ENCODE peak calls at places on chromosomes 1 and 21, in ten cellular contexts. J, W, A, Z, K, Q, O, M, G and F are unnamed samples.
A peak's percentile ranks its signal among the peaks of the same experiment; 100 is the strongest.

GRCh38 chr1:62198781-62199125 is 4.1 kb downstream of the L1TD1 start:
- DNase-seq in A (peak; percentile 41), Q (no peak), M (no peak), K (no peak), Z (peak; percentile 43), G (no peak), O (no peak), W (no peak), J (peak; percentile 20), F (no peak)

GRCh38 chr1:21661886-21662285 is 7.3 kb downstream of the RAP1GAP start:
- DNase-seq in Z (no peak), J (no peak), A (no peak), O (no peak), G (no peak), Q (no peak), W (no peak), M (peak; percentile 16), K (no peak), F (no peak)

GRCh38 chr21:10272216-10272615 is 249.2 kb upstream of the TPTE start:
- DNase-seq in G (no peak), Z (peak; percentile 2), A (peak; percentile 5), W (no peak), J (peak; percentile 12), O (peak; percentile 52), K (no peak), Q (no peak), M (no peak), F (no peak)

GRCh38 chr1:22039594-22040347 is 12.7 kb upstream of the CDC42 start:
- DNase-seq in A (peak; percentile 74), W (peak; percentile 95), Z (peak; percentile 40), K (peak; percentile 85), O (peak; percentile 37), M (peak; percentile 88), Q (peak; percentile 46), G (peak; percentile 37), J (peak; percentile 89), F (no peak)

GRCh38 chr1:200034821-200035396 is 7.4 kb downstream of the NR5A2 start:
- DNase-seq in G (no peak), M (no peak), J (peak; percentile 48), Q (no peak), W (no peak), K (peak; percentile 72), A (peak; percentile 67), Z (no peak), O (peak; percentile 28), F (no peak)

GRCh38 chr1:110594466-110595076 is 11.6 kb downstream of the KCNA2 start:
- DNase-seq in Q (no peak), G (no peak), W (no peak), K (peak; percentile 24), O (no peak), J (no peak), Z (no peak), A (no peak), M (no peak), F (no peak)

GRCh38 chr1:20663969-20664715 is 3.0 kb upstream of the DDOST start:
- DNase-seq in J (no peak), K (no peak), Q (no peak), Z (no peak), A (no peak), O (no peak), M (no peak), G (no peak), W (no peak), F (no peak)

GRCh38 chr1:65541161-65541560 is 120.7 kb downstream of the LEPR start:
- DNase-seq in M (no peak), Z (no peak), O (no peak), J (no peak), G (no peak), A (peak; percentile 34), Q (no peak), W (no peak), K (no peak), F (no peak)

GRCh38 chr1:192376387-192376786 is 59.6 kb downstream of the RGS21 start:
- DNase-seq in W (no peak), Q (no peak), M (no peak), G (no peak), A (no peak), Z (no peak), J (no peak), O (no peak), K (no peak), F (no peak)

GRCh38 chr1:72371259-72372035 is 89.1 kb upstream of the NEGR1 start:
- DNase-seq in J (no peak), A (no peak), G (no peak), Q (no peak), K (no peak), W (no peak), O (no peak), M (no peak), Z (no peak), F (peak; percentile 1)

GRCh38 chr1:198491028-198491427 is 49.5 kb downstream of the ATP6V1G3 start:
- DNase-seq in W (no peak), M (no peak), G (no peak), K (no peak), J (no peak), Q (no peak), Z (no peak), O (no peak), A (no peak), F (no peak)

GRCh38 chr1:208178091-208178529 is 66.1 kb downstream of the PLXNA2 start:
- DNase-seq in J (no peak), M (peak; percentile 79), K (peak; percentile 67), A (no peak), O (no peak), Z (peak; percentile 40), W (no peak), G (no peak), Q (peak; percentile 37), F (peak; percentile 65)

GRCh38 chr1:43699281-43699680 is 8.1 kb upstream of the ST3GAL3 start:
- DNase-seq in K (no peak), G (no peak), Z (no peak), A (no peak), O (no peak), M (no peak), Q (no peak), J (no peak), W (no peak), F (no peak)

GRCh38 chr1:230356869-230357778 is 69.0 kb downstream of the PGBD5 start:
- DNase-seq in G (no peak), K (no peak), W (no peak), J (no peak), O (no peak), A (no peak), M (no peak), Q (no peak), Z (no peak), F (no peak)

GRCh38 chr1:219514728-219515127 is 98.2 kb downstream of the ZC3H11B start:
- DNase-seq in W (peak; percentile 60), O (no peak), Q (no peak), M (no peak), G (no peak), K (no peak), Z (peak; percentile 17), A (no peak), J (no peak), F (no peak)

GRCh38 chr1:12188115-12188514 is 21.3 kb downstream of the TNFRSF1B start:
- DNase-seq in G (no peak), Z (no peak), Q (no peak), K (no peak), M (no peak), A (no peak), J (no peak), O (no peak), W (no peak), F (no peak)

GRCh38 chr1:214453109-214453722 is 98.2 kb downstream of the PTPN14 start:
- DNase-seq in G (no peak), Z (no peak), O (no peak), Q (no peak), J (no peak), A (peak; percentile 69), M (no peak), K (no peak), W (no peak), F (no peak)

GRCh38 chr21:30577766-30578165 is 12.4 kb downstream of the KRTAP22-2 start:
- DNase-seq in K (no peak), M (no peak), Q (no peak), A (no peak), O (no peak), W (no peak), Z (no peak), G (no peak), J (no peak), F (no peak)

GRCh38 chr1:30334767-30335166 is 388.6 kb downstream of the MATN1 start:
- DNase-seq in Z (no peak), A (no peak), W (no peak), O (no peak), J (no peak), K (no peak), G (no peak), Q (no peak), M (no peak), F (no peak)

GRCh38 chr21:42964086-42964485 is 10.3 kb upstream of the PKNOX1 start:
- DNase-seq in K (no peak), O (no peak), A (no peak), Z (no peak), J (no peak), M (no peak), Q (no peak), G (no peak), W (no peak), F (no peak)

GRCh38 chr1:31725777-31726535 is 22.1 kb upstream of the COL16A1 start:
- DNase-seq in W (peak; percentile 42), Z (no peak), M (no peak), G (no peak), Q (no peak), A (no peak), O (no peak), K (no peak), J (no peak), F (no peak)

GRCh38 chr1:153953859-153954365 is 4.5 kb downstream of the CRTC2 start:
- DNase-seq in Q (no peak), W (no peak), M (no peak), A (no peak), O (no peak), Z (no peak), K (no peak), J (no peak), G (no peak), F (peak; percentile 47)
- H3K36me3 ChIP-seq in Q (peaks cover 15% of the 10 kb centered on the region), W (peaks cover 7% of the 10 kb centered on the region), M (peaks cover 61% of the 10 kb centered on the region), A (peaks cover 18% of the 10 kb centered on the region), O (peaks cover 44% of the 10 kb centered on the region), Z (no peaks in the 10 kb centered on the region), K (peaks cover 5% of the 10 kb centered on the region), J (peaks cover 15% of the 10 kb centered on the region), G (no peaks in the 10 kb centered on the region), F (peaks cover 6% of the 10 kb centered on the region)

GRCh38 chr1:205528887-205529825 is 24.7 kb downstream of the CDK18 start:
- DNase-seq in W (peak; percentile 79), Q (peak; percentile 79), J (peak; percentile 50), A (peak; percentile 85), O (peak; percentile 61), M (peak; percentile 89), G (peak; percentile 82), Z (peak; percentile 79), K (peak; percentile 91), F (peak; percentile 71)
- H3K4me3 ChIP-seq in W (peak overlapping the region; percentile 63), Q (peak overlapping the region; percentile 10), J (peak overlapping the region; percentile 28), A (peak overlapping the region; percentile 61), O (no peak overlapping the region), M (peak overlapping the region; percentile 40), G (peak overlapping the region; percentile 24), Z (no peak overlapping the region), K (no peak overlapping the region), F (no peak overlapping the region)

GRCh38 chr1:57041901-57042300 is 76.1 kb upstream of the C8B start:
- DNase-seq in A (peak; percentile 9), M (no peak), J (no peak), Q (no peak), O (no peak), G (no peak), W (no peak), K (no peak), Z (no peak), F (no peak)
- H3K36me3 ChIP-seq in A (no peaks in the 10 kb centered on the region), M (no peaks in the 10 kb centered on the region), J (no peaks in the 10 kb centered on the region), Q (no peaks in the 10 kb centered on the region), O (no peaks in the 10 kb centered on the region), G (no peaks in the 10 kb centered on the region), W (no peaks in the 10 kb centered on the region), K (no peaks in the 10 kb centered on the region), Z (no peaks in the 10 kb centered on the region), F (no peaks in the 10 kb centered on the region)

GRCh38 chr1:35932941-35933340 is 2.0 kb downstream of the AGO3 start:
- DNase-seq in Q (no peak), G (no peak), O (no peak), Z (no peak), W (no peak), K (no peak), J (no peak), A (no peak), M (no peak), F (no peak)
- H3K4me3 ChIP-seq in Q (no peak overlapping the region), G (no peak overlapping the region), O (no peak overlapping the region), Z (no peak overlapping the region), W (no peak overlapping the region), K (no peak overlapping the region), J (peak overlapping the region; percentile 86), A (peak overlapping the region; percentile 88), M (no peak overlapping the region), F (no peak overlapping the region)